ENCODE peak calls at places on chromosomes 16 and 17, in six cellular contexts. T is psoas muscle, A is foreskin fibroblast, L is astrocyte of the cerebellum, J is fibroblast of lung, R is tibial nerve. I is an unnamed sample.

GRCh38 chr17:2251098-2251497 is 52.5 kb downstream of the SMG6 start:
- DNase-seq in R (no peak), T (no peak), A (no peak), L (no peak), J (no peak), I (no peak)

GRCh38 chr17:42653179-42654124 is 5.6 kb upstream of the TUBG2 start:
- DNase-seq in L (no peak), A (peak; percentile 85), T (peak; percentile 68), R (peak; percentile 61), J (peak; percentile 78), I (no peak)

GRCh38 chr17:40726919-40727318 is 23.4 kb upstream of the KRT24 start:
- DNase-seq in L (no peak), R (no peak), T (no peak), A (peak; percentile 16), J (peak; percentile 21), I (no peak)

GRCh38 chr17:7045492-7046126 is 1.7 kb upstream of the SLC16A11 start:
- DNase-seq in J (peak; percentile 90), A (peak; percentile 86), R (peak; percentile 74), T (no peak), L (peak; percentile 75), I (peak; percentile 44)

GRCh38 chr16:80323187-80323807 is 217.5 kb upstream of the DYNLRB2 start:
- DNase-seq in T (no peak), A (no peak), J (no peak), L (no peak), R (no peak), I (no peak)

GRCh38 chr17:82887255-82888164 is 47.7 kb upstream of the ZNF750 start:
- DNase-seq in L (peak; percentile 3), A (peak; percentile 19), R (no peak), T (no peak), J (peak; percentile 40), I (no peak)

GRCh38 chr16:68470461-68471150 is 22.3 kb upstream of the SMPD3 start:
- DNase-seq in L (no peak), T (peak; percentile 31), J (no peak), A (no peak), R (peak; percentile 40), I (no peak)

GRCh38 chr16:27326738-27327585 is 13.2 kb downstream of the IL4R start:
- DNase-seq in A (peak; percentile 97), L (peak; percentile 93), R (peak; percentile 85), T (peak; percentile 87), J (peak; percentile 98), I (peak; percentile 77)

GRCh38 chr16:50460538-50461399 is 87.4 kb upstream of the NKD1 start:
- DNase-seq in T (no peak), J (no peak), A (no peak), R (no peak), L (no peak), I (no peak)

GRCh38 chr17:76566988-76567431 is 18.6 kb downstream of the ST6GALNAC2 start:
- DNase-seq in J (no peak), R (no peak), T (no peak), A (no peak), L (no peak), I (no peak)

GRCh38 chr17:7260601-7261376 is 1.5 kb downstream of the CLDN7 start:
- DNase-seq in T (no peak), J (no peak), A (peak; percentile 57), R (no peak), L (no peak), I (no peak)

GRCh38 chr17:82230627-82231311 is 1.9 kb downstream of the SLC16A3 start:
- DNase-seq in A (peak; percentile 97), R (peak; percentile 71), T (peak; percentile 90), J (peak; percentile 90), L (peak; percentile 54), I (no peak)

GRCh38 chr17:75110307-75110937 is 653 bp downstream of the ARMC7 start:
- DNase-seq in J (no peak), R (no peak), A (peak; percentile 52), L (no peak), T (no peak), I (no peak)

GRCh38 chr16:30186782-30187555 is 3.6 kb downstream of the CORO1A start:
- DNase-seq in T (peak; percentile 78), L (no peak), R (peak; percentile 70), A (peak; percentile 57), J (no peak), I (no peak)

GRCh38 chr16:61791465-61791864 is 244.8 kb downstream of the CDH8 start:
- DNase-seq in T (no peak), R (no peak), J (no peak), A (peak; percentile 1), L (peak; percentile 4), I (no peak)

GRCh38 chr16:26195225-26195624 is 503.5 kb downstream of the HS3ST4 start:
- DNase-seq in R (no peak), A (no peak), T (no peak), L (no peak), J (no peak), I (no peak)

GRCh38 chr16:17364319-17365210 is 106.2 kb downstream of the XYLT1 start:
- DNase-seq in R (peak; percentile 45), T (no peak), J (peak; percentile 86), L (peak; percentile 94), A (peak; percentile 90), I (peak; percentile 85)

GRCh38 chr16:75043175-75043937 is 44.5 kb downstream of the ZNRF1 start:
- DNase-seq in L (no peak), J (no peak), R (no peak), T (no peak), A (no peak), I (no peak)

GRCh38 chr17:5619088-5619740 is 34.9 kb upstream of the NLRP1 start:
- DNase-seq in T (no peak), A (no peak), R (no peak), L (no peak), J (no peak), I (no peak)

GRCh38 chr16:85460983-85461813 is 151.9 kb upstream of the GSE1 start:
- DNase-seq in J (peak; percentile 49), A (peak; percentile 75), T (peak; percentile 65), L (peak; percentile 22), R (no peak), I (no peak)

GRCh38 chr16:19717319-19717718 is 708 bp downstream of the KNOP1 start:
- DNase-seq in T (no peak), A (peak; percentile 20), L (no peak), J (no peak), R (no peak), I (no peak)

GRCh38 chr17:58615768-58616659 is 75.8 kb downstream of the TEX14 start:
- DNase-seq in R (no peak), A (no peak), T (no peak), L (no peak), J (no peak), I (no peak)

GRCh38 chr16:23512168-23512695 is 1.9 kb upstream of the GGA2 start:
- DNase-seq in J (no peak), A (no peak), R (no peak), T (no peak), L (no peak), I (no peak)

GRCh38 chr17:4846635-4847390 is 13.7 kb downstream of the MINK1 start:
- DNase-seq in A (no peak), R (no peak), L (no peak), J (no peak), T (no peak), I (no peak)

GRCh38 chr17:42363767-42364585 is 24.3 kb downstream of the STAT3 start:
- DNase-seq in A (peak; percentile 50), T (no peak), J (no peak), R (peak; percentile 23), L (peak; percentile 70), I (no peak)

GRCh38 chr16:89061086-89061485 is 32.6 kb upstream of the ACSF3 start:
- DNase-seq in R (no peak), A (no peak), L (no peak), J (no peak), T (no peak), I (no peak)

GRCh38 chr16:77297996-77298637 is 98.9 kb downstream of the SYCE1L start:
- DNase-seq in J (no peak), L (peak; percentile 6), A (peak; percentile 48), R (no peak), T (no peak), I (no peak)

GRCh38 chr17:12365805-12366204 is 299.9 kb upstream of the MYOCD start:
- DNase-seq in L (no peak), A (peak; percentile 4), R (no peak), J (peak; percentile 20), T (no peak), I (no peak)

GRCh38 chr17:65850486-65850885 is 289.0 kb upstream of the AXIN2 start:
- DNase-seq in R (no peak), L (no peak), T (no peak), A (peak; percentile 58), J (peak; percentile 12), I (no peak)

GRCh38 chr17:81933178-81933699 is 3.9 kb downstream of the PYCR1 start:
- DNase-seq in J (no peak), A (no peak), R (no peak), T (no peak), L (no peak), I (no peak)

GRCh38 chr17:28193241-28193640 is 125.8 kb upstream of the TMEM97 start:
- DNase-seq in J (no peak), A (no peak), T (peak; percentile 25), R (peak; percentile 43), L (no peak), I (no peak)

GRCh38 chr17:19727466-19728113 is 11.2 kb upstream of the SLC47A2 start:
- DNase-seq in J (peak; percentile 87), T (peak; percentile 68), R (peak; percentile 93), L (peak; percentile 38), A (peak; percentile 85), I (peak; percentile 44)

GRCh38 chr17:82843904-82844640 is 4.2 kb upstream of the ZNF750 start:
- DNase-seq in A (no peak), J (no peak), T (no peak), L (no peak), R (no peak), I (no peak)

GRCh38 chr16:66095676-66096075 is 270.8 kb upstream of the CDH5 start:
- DNase-seq in A (no peak), T (no peak), R (no peak), L (no peak), J (no peak), I (no peak)
- TF ChIP-seq CTCF in A (no peak), T (no peak), R (no peak), L (peak; percentile 2), J (no peak), I (no peak)

DNA sequence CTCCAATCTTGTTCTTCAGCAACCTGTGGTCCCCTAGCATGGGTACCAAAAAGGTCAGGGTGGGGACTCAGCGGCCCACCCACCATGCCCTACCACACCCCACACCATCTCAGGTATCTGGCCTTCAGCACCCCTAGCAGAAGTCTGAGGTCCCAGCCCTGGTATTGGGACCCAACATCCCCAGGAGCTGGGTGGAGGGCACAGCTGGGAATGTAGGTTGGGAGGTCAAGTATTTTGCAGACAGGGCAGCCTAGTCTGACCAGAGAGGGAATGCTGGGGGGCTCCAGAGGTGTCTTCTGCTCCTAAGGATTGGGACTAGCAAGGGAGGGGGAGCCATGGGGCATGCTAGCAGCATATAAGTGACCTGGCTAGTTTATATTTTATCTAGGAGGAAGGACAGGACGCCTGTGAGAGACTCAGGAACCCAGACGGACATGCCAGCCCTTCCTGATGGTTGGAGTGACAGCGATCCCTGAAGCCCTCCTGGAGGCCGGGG is 822 bp upstream of the ADAM11 start:
- DNase-seq in R (no peak), L (no peak), J (no peak), T (no peak), A (no peak), I (no peak)
- H3K4me3 ChIP-seq in R (no peak overlapping the region), L (no peak overlapping the region), J (no peak overlapping the region), T (no peak overlapping the region), A (no peak overlapping the region), I (no peak overlapping the region)

GRCh38 chr16:7405166-7405565 is 72.5 kb downstream of the RBFOX1 start:
- DNase-seq in L (no peak), A (no peak), R (no peak), J (no peak), T (peak; percentile 38), I (no peak)
- TF ChIP-seq CTCF in L (no peak), A (no peak), R (peak; percentile 41), J (no peak), T (peak; percentile 51), I (no peak)

GRCh38 chr17:47953945-47954344 is 3.7 kb downstream of the PRR15L start:
- DNase-seq in J (no peak), T (no peak), R (no peak), A (peak; percentile 30), L (no peak), I (no peak)
- H3K4me3 ChIP-seq in J (no peak overlapping the region), T (no peak overlapping the region), R (no peak overlapping the region), A (no peak overlapping the region), L (no peak overlapping the region), I (no peak overlapping the region)

I was measured in AG04449.